ENCODE peak calls at places on chromosome 4, in seven cellular contexts. One of them, this sample, is unnamed.
A peak's percentile ranks its signal among the peaks of the same experiment; 100 is the strongest.

GRCh38 chr4:1571165-1571908 is 112.8 kb downstream of the FAM53A start:
- DNase-seq in IMR-90: no peak
- DNase-seq in upper lobe of right lung: no peak
- DNase-seq in pancreas: no peak
- DNase-seq in MG63: no peak
- DNase-seq in mucosa of descending colon: peak; percentile 33
- DNase-seq in PC-3: no peak
- DNase-seq in this sample: no peak

GRCh38 chr4:7474320-7474719 is 39.6 kb upstream of the PSAPL1 start:
- DNase-seq in PC-3: no peak
- DNase-seq in upper lobe of right lung: no peak
- DNase-seq in pancreas: no peak
- DNase-seq in MG63: no peak
- DNase-seq in mucosa of descending colon: no peak
- DNase-seq in IMR-90: no peak
- DNase-seq in this sample: no peak

GRCh38 chr4:147198411-147199051 is 252.9 kb upstream of the TTC29 start:
- DNase-seq in pancreas: no peak
- DNase-seq in PC-3: no peak
- DNase-seq in mucosa of descending colon: no peak
- DNase-seq in MG63: no peak
- DNase-seq in upper lobe of right lung: no peak
- DNase-seq in IMR-90: peak; percentile 41
- DNase-seq in this sample: no peak

GRCh38 chr4:53688186-53688790 is 97.0 kb upstream of the LNX1 start:
- DNase-seq in PC-3: peak; percentile 96
- DNase-seq in MG63: peak; percentile 100
- DNase-seq in upper lobe of right lung: no peak
- DNase-seq in pancreas: no peak
- DNase-seq in IMR-90: peak; percentile 100
- DNase-seq in mucosa of descending colon: no peak
- DNase-seq in this sample: no peak

GRCh38 chr4:8769645-8770517 is 101.8 kb downstream of the HMX1 start:
- DNase-seq in IMR-90: no peak
- DNase-seq in upper lobe of right lung: peak; percentile 46
- DNase-seq in MG63: no peak
- DNase-seq in mucosa of descending colon: peak; percentile 21
- DNase-seq in PC-3: no peak
- DNase-seq in pancreas: no peak
- DNase-seq in this sample: no peak

GRCh38 chr4:105130945-105131344 is 15.7 kb upstream of the TET2 start:
- DNase-seq in IMR-90: no peak
- DNase-seq in pancreas: no peak
- DNase-seq in PC-3: no peak
- DNase-seq in mucosa of descending colon: no peak
- DNase-seq in MG63: no peak
- DNase-seq in upper lobe of right lung: no peak
- DNase-seq in this sample: no peak

GRCh38 chr4:88600129-88600849 is 8.0 kb downstream of the HERC3 start:
- DNase-seq in MG63: peak; percentile 2
- DNase-seq in mucosa of descending colon: no peak
- DNase-seq in upper lobe of right lung: no peak
- DNase-seq in IMR-90: peak; percentile 95
- DNase-seq in PC-3: peak; percentile 89
- DNase-seq in pancreas: no peak
- DNase-seq in this sample: no peak

GRCh38 chr4:126564283-126564854 is 1068.4 kb upstream of the INTU start:
- DNase-seq in IMR-90: peak; percentile 6
- DNase-seq in MG63: no peak
- DNase-seq in pancreas: no peak
- DNase-seq in mucosa of descending colon: no peak
- DNase-seq in upper lobe of right lung: no peak
- DNase-seq in PC-3: peak; percentile 39
- DNase-seq in this sample: no peak

GRCh38 chr4:40572692-40573287 is 56.9 kb downstream of the RBM47 start:
- DNase-seq in IMR-90: no peak
- DNase-seq in pancreas: no peak
- DNase-seq in upper lobe of right lung: no peak
- DNase-seq in PC-3: no peak
- DNase-seq in mucosa of descending colon: no peak
- DNase-seq in MG63: no peak
- DNase-seq in this sample: no peak

GRCh38 chr4:120078216-120078615 is 11.6 kb upstream of the MAD2L1 start:
- DNase-seq in PC-3: no peak
- DNase-seq in mucosa of descending colon: no peak
- DNase-seq in pancreas: no peak
- DNase-seq in upper lobe of right lung: no peak
- DNase-seq in MG63: no peak
- DNase-seq in IMR-90: no peak
- DNase-seq in this sample: no peak

DNA sequence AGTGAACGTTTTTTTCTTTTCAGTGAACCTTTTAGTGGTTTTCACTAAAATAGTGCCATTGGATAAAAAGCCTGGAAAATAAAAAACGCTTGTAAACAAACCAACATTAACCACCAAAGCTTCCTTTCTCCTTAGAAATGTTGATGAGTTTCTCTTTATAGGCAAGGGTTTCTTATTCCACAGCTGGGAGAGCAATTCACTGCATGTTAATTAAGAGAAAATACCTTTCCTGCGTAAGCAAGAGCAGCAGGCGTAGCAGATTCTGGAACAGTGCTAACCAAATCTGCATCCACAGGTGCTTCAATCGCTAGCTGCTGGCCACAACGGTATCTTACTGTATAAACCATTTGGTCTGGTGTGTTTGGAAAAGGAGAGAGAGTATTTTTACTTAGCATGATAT is 13.3 kb upstream of the AASDH start:
- DNase-seq in PC-3: no peak
- DNase-seq in pancreas: no peak
- DNase-seq in IMR-90: no peak
- DNase-seq in MG63: no peak
- DNase-seq in upper lobe of right lung: no peak
- DNase-seq in mucosa of descending colon: no peak
- DNase-seq in this sample: peak; percentile 13
- H3K4me3 ChIP-seq in PC-3: no peak overlapping the region
- H3K4me3 ChIP-seq in pancreas: no peak overlapping the region
- H3K4me3 ChIP-seq in IMR-90: no peak overlapping the region
- H3K4me3 ChIP-seq in MG63: no peak overlapping the region
- H3K4me3 ChIP-seq in upper lobe of right lung: no peak overlapping the region
- H3K4me3 ChIP-seq in mucosa of descending colon: no peak overlapping the region
- H3K4me3 ChIP-seq in this sample: no peak overlapping the region

GRCh38 chr4:169658970-169659735 is 38.8 kb downstream of the CLCN3 start:
- DNase-seq in IMR-90: no peak
- DNase-seq in mucosa of descending colon: no peak
- DNase-seq in MG63: no peak
- DNase-seq in upper lobe of right lung: no peak
- DNase-seq in PC-3: peak; percentile 7
- DNase-seq in pancreas: no peak
- DNase-seq in this sample: no peak
- H3K4me3 ChIP-seq in IMR-90: peak overlapping the region; percentile 61
- H3K4me3 ChIP-seq in mucosa of descending colon: no peak overlapping the region
- H3K4me3 ChIP-seq in MG63: peak overlapping the region; percentile 45
- H3K4me3 ChIP-seq in upper lobe of right lung: no peak overlapping the region
- H3K4me3 ChIP-seq in PC-3: peak overlapping the region; percentile 74
- H3K4me3 ChIP-seq in pancreas: peak overlapping the region; percentile 35
- H3K4me3 ChIP-seq in this sample: no peak overlapping the region

GRCh38 chr4:82047731-82048130 is 326.1 kb downstream of the HNRNPD start:
- DNase-seq in MG63: no peak
- DNase-seq in upper lobe of right lung: no peak
- DNase-seq in pancreas: no peak
- DNase-seq in PC-3: no peak
- DNase-seq in mucosa of descending colon: no peak
- DNase-seq in IMR-90: no peak
- DNase-seq in this sample: no peak
- H3K4me3 ChIP-seq in MG63: no peak overlapping the region
- H3K4me3 ChIP-seq in upper lobe of right lung: no peak overlapping the region
- H3K4me3 ChIP-seq in pancreas: no peak overlapping the region
- H3K4me3 ChIP-seq in PC-3: no peak overlapping the region
- H3K4me3 ChIP-seq in mucosa of descending colon: no peak overlapping the region
- H3K4me3 ChIP-seq in IMR-90: no peak overlapping the region
- H3K4me3 ChIP-seq in this sample: no peak overlapping the region

DNA sequence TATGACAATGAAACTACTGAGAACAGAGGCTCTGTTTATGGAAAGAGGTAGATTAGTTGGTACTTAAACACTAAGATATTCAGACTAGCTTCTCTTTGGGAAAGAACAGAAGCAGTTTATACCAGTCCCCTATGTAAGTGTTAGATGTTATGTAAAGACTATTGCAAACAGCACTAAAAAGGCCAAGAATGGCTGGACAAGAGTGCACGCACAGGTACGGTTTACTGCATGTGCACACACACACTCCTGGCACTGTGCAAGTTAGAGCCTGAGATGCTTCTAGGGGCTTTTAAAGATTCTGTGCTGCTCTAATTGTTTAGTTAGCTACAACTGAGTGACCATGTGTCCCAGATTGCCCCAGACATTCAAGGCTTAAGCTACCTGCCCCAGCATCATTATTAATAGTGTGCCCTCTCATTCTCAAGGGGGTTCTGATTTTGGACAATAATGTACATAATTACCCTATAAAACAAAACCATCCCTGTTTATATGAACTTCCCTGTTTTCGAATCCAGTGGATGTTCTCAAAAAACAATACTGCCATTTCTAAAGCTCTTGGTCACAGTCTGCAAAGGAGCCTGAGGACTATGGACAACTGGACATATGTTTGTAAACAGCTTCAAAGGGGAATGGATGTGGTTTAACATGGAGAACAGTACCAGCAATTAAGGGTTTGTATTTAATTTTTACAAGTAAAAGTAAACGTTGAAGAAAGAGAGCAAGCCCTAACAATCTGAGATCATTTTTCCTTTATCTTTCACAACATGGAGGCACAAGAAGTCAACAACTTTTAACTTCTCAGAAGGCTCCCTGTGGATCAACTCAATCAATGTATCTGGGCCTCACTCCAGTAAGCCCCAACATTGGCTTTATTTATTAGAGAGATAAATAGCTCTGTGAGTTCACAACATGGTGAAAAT is 2.0 kb downstream of the SETD7 start:
- DNase-seq in PC-3: no peak
- DNase-seq in upper lobe of right lung: no peak
- DNase-seq in MG63: no peak
- DNase-seq in mucosa of descending colon: no peak
- DNase-seq in IMR-90: no peak
- DNase-seq in pancreas: no peak
- DNase-seq in this sample: no peak
- H3K4me3 ChIP-seq in PC-3: peak overlapping the region; percentile 70
- H3K4me3 ChIP-seq in upper lobe of right lung: peak overlapping the region; percentile 94
- H3K4me3 ChIP-seq in MG63: peak overlapping the region; percentile 71
- H3K4me3 ChIP-seq in mucosa of descending colon: no peak overlapping the region
- H3K4me3 ChIP-seq in IMR-90: peak overlapping the region; percentile 64
- H3K4me3 ChIP-seq in pancreas: peak overlapping the region; percentile 89
- H3K4me3 ChIP-seq in this sample: no peak overlapping the region